ENCODE peak calls at places on chromosomes 4 and X, in five cellular contexts. H is A549, D is WTC11, G is HCT116, O is endothelial cell of umbilical vein. R is an unnamed sample.

GRCh38 chr4:141933978-141934377 is 297.6 kb downstream of the IL15 start:
- DNase-seq in H (no peak), D (no peak), G (no peak), O (no peak), R (no peak)

GRCh38 chr4:8260656-8261111 is 8.9 kb upstream of the HTRA3 start:
- DNase-seq in H (peak; percentile 52), D (no peak), G (no peak), O (peak; percentile 23), R (peak; percentile 74)

GRCh38 chrX:10119399-10119990 is 37.3 kb upstream of the CLCN4 start:
- DNase-seq in H (peak; percentile 92), D (peak; percentile 27), G (peak; percentile 73), O (peak; percentile 81), R (peak; percentile 76)

GRCh38 chrX:1534321-1535168 is 2.4 kb downstream of the P2RY8 start:
- DNase-seq in H (no peak), D (peak; percentile 33), G (no peak), O (no peak), R (no peak)

GRCh38 chr4:122576261-122577188 is 44.3 kb downstream of the IL21 start:
- DNase-seq in H (peak; percentile 35), D (no peak), G (peak; percentile 36), O (peak; percentile 48), R (peak; percentile 16)

GRCh38 chrX:10197597-10198210 is 40.9 kb downstream of the CLCN4 start:
- DNase-seq in H (no peak), D (no peak), G (no peak), O (no peak), R (no peak)

GRCh38 chr4:8410641-8411271 is 29.8 kb downstream of the ACOX3 start:
- DNase-seq in H (peak; percentile 80), D (peak; percentile 85), G (peak; percentile 81), O (peak; percentile 94), R (peak; percentile 88)

GRCh38 chr4:76696109-76696508 is 201.8 kb downstream of the SOWAHB start:
- DNase-seq in H (no peak), D (peak; percentile 77), G (no peak), O (no peak), R (no peak)

GRCh38 chr4:41339812-41340809 is 83.4 kb downstream of the UCHL1 start:
- DNase-seq in H (peak; percentile 73), D (peak; percentile 58), G (no peak), O (peak; percentile 85), R (peak; percentile 70)

GRCh38 chr4:105650190-105650589 is 58.3 kb downstream of the INTS12 start:
- DNase-seq in H (no peak), D (no peak), G (no peak), O (no peak), R (no peak)

GRCh38 chrX:133307094-133307493 is 88.9 kb upstream of the TFDP3 start:
- DNase-seq in H (no peak), D (no peak), G (no peak), O (no peak), R (no peak)

GRCh38 chr4:111991163-111991562 is 154.1 kb upstream of the FAM241A start:
- DNase-seq in H (no peak), D (no peak), G (no peak), O (no peak), R (no peak)

GRCh38 chrX:97322401-97322800 is 438.7 kb downstream of the RPA4 start:
- DNase-seq in H (no peak), D (no peak), G (no peak), O (no peak), R (no peak)

GRCh38 chrX:29299689-29300088 is 712.4 kb downstream of the IL1RAPL1 start:
- DNase-seq in H (peak; percentile 2), D (no peak), G (peak; percentile 15), O (no peak), R (no peak)

GRCh38 chr4:176150283-176150682 is 45.1 kb downstream of the SPATA4 start:
- DNase-seq in H (peak; percentile 18), D (no peak), G (peak; percentile 23), O (peak; percentile 20), R (peak; percentile 17)

GRCh38 chrX:97898798-97899197 is 1015.1 kb downstream of the RPA4 start:
- DNase-seq in H (no peak), D (no peak), G (no peak), O (peak; percentile 31), R (no peak)

GRCh38 chr4:70559924-70560323 is 32.1 kb upstream of the AMBN start:
- DNase-seq in H (no peak), D (no peak), G (no peak), O (no peak), R (no peak)

GRCh38 chr4:48409203-48409602 is 67.9 kb downstream of the SLAIN2 start:
- DNase-seq in H (no peak), D (no peak), G (no peak), O (no peak), R (no peak)
- TF ChIP-seq MAX in H (no peak), D (no peak), G (no peak), O (no peak), R (no peak)

GRCh38 chrX:66635360-66635759 is 3.5 kb downstream of the EDA2R start:
- DNase-seq in H (peak; percentile 17), D (no peak), G (no peak), O (peak; percentile 6), R (no peak)

GRCh38 chrX:66634272-66634671 is 4.6 kb downstream of the EDA2R start:
- DNase-seq in H (no peak), D (no peak), G (no peak), O (no peak), R (no peak)

GRCh38 chrX:66632986-66633385 is 5.9 kb downstream of the EDA2R start:
- DNase-seq in H (no peak), D (no peak), G (no peak), O (no peak), R (no peak)

GRCh38 chrX:66633541-66633940 is 5.3 kb downstream of the EDA2R start:
- DNase-seq in H (no peak), D (no peak), G (no peak), O (no peak), R (no peak)

DNA sequence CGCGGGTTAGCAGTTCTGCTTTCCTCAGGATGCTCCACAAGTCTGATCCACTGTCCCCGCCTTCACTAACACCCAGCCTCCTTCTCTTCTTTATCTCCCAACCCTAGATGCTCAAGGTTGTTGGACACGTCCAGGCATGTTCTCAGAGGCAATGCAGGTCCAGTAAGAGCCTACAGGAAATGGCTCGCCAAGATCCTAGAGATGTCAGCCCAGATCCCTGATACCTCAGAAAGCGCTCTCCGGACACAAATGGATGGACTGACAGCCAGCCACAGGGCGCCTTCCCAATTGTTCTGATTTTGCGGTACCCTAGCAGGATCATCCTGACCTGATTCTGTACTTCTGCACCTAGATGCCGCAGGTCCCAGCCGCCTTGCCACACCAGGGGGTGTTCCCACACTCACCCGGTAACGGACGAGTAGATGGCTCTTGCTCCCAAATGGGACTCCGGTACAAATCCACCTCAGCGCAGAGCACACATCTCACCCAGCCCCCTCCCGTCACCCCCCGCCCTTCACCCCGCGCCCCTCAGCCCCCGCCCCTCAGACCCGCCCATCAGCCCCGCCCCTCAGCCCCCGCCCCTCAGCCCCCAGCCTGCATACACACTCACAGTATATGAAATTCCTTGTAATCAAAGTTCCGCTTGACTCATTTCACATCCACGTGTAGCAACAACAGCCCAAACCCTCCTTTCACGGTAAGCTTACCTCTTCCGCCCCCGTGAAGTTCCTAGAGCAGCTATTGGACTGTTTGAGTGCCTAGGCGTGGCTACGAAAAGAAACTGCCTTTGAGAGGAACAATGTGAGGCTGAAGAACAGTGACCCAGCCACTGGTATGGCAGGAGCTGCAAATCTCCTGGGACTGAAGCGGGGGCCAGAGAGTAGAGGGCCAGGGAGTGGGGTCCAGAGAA is at the start of gene EDA2R:
- DNase-seq in H (peak; percentile 88), D (peak; percentile 38), G (no peak), O (peak; percentile 30), R (peak; percentile 66)
- TF ChIP-seq MAX in H (peak; percentile 75), D (peak; percentile 21), G (no peak), O (no peak), R (peak; percentile 98)

DNA sequence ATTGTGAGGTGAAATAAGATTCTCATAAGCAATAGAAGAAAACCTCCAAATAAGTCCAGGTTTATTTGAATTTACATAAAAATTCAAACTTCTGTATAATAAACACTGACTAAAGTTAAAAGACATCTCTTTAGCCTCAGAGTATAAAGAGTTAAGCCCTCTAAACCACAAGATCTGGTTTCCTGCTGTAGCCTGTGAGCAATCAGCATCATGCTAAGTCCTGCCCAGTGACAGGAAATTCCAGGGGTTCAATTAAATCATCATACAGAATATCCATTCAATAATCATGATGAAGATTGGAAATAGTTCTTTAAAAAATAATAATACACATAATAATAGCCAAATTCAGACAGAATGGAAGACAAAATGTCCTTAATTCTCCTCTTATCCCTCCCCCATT is 139.2 kb upstream of the DGKK start:
- DNase-seq in H (no peak), D (no peak), G (no peak), O (peak; percentile 29), R (no peak)
- TF ChIP-seq MAX in H (no peak), D (no peak), G (no peak), O (no peak), R (no peak)

GRCh38 chrX:112664928-112665327 is 14.8 kb downstream of the LHFPL1 start:
- DNase-seq in H (no peak), D (no peak), G (no peak), O (no peak), R (no peak)
- TF ChIP-seq MAX in H (no peak), D (no peak), G (no peak), O (no peak), R (no peak)

DNA sequence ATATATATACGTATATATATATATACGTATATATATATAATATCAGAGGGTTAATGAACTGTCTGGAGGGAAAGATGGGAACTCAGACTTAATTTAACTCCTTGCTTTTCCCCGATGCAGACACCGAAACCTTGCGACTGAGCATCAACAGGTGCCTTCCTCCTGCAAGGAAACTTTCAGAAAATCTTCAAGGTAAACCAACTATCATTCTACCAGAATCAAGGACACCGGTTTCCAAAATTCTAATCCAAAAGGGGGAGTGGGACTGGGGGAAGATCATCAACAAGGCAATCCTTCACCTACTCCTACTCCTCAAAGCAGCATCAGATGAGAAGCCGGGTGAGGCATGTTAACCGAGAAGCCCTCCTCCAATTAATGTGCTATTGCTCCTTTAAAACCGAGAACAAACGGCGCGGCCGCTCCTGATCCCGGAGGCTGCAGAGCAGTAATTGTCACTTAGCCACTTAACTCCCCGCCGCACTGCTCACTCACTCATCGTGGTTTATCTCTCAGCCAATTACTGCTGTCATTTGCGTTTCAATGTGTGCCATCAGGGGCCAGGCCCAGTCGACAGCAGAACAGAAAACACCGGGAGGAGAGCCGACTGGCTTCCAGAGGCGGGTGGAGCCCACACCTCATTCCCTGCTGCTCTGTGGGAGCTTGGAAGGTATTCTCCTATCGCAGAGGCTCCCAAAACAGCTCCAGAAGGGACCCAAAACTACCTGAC is 61.7 kb downstream of the MAML3 start:
- DNase-seq in H (peak; percentile 53), D (peak; percentile 70), G (no peak), O (peak; percentile 55), R (peak; percentile 74)
- TF ChIP-seq MAX in H (no peak), D (peak; percentile 26), G (no peak), O (no peak), R (no peak)

DNA sequence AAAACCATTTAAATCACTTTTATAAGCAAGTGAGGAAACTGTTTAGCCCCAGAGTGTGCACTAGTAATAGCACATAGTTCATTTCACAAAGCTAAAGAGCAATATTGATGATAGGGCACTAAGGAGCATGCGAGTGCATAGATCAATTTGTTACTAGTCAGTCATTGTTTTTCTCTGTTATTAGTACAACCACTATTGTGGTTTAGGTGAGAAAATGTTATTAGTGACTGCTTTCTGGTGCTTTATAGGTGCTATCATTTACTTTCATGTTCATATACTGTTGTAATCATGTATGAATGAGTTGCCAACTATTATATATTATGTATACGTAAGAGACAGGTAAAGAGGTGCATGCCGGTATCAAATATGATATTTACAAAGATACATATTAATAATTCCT is 113.8 kb downstream of the CCSER1 start:
- DNase-seq in H (no peak), D (no peak), G (no peak), O (no peak), R (no peak)
- TF ChIP-seq MAX in H (no peak), D (no peak), G (no peak), O (no peak), R (no peak)

GRCh38 chr4:150332961-150333360 is 249.0 kb upstream of the MAB21L2 start:
- DNase-seq in H (no peak), D (no peak), G (no peak), O (no peak), R (no peak)
- TF ChIP-seq MAX in H (no peak), D (no peak), G (no peak), O (no peak), R (no peak)

R was measured in SK-N-SH.